ENCODE peak calls at places on chromosome 12, in ten cellular contexts. G, P, S, U, V, X, Z, Q, L and H are unnamed samples.

GRCh38 chr12:4106617-4107016 is 166.9 kb upstream of the CCND2 start:
- DNase-seq in G (no peak), P (no peak), S (no peak), U (no peak), V (no peak), X (no peak), Z (peak), Q (no peak), L (no peak), H (no peak)

GRCh38 chr12:108784270-108784669 is 53.0 kb upstream of the CORO1C start:
- DNase-seq in G (no peak), P (no peak), S (no peak), U (peak), V (peak), X (no peak), Z (no peak), Q (no peak), L (no peak), H (no peak)

GRCh38 chr12:20601668-20602280 is 93.4 kb upstream of the SLCO1C1 start:
- DNase-seq in G (no peak), P (no peak), S (peak), U (no peak), V (no peak), X (no peak), Z (peak), Q (no peak), L (no peak), H (peak)

GRCh38 chr12:9872743-9873142 is 3.6 kb upstream of the CLEC2B start:
- DNase-seq in G (no peak), P (no peak), S (no peak), U (peak), V (no peak), X (no peak), Z (no peak), Q (no peak), L (no peak), H (no peak)

GRCh38 chr12:8156845-8157244 is at the start of gene ZNF705A:
- DNase-seq in G (no peak), P (no peak), S (peak), U (no peak), V (no peak), X (no peak), Z (no peak), Q (no peak), L (no peak), H (peak)

GRCh38 chr12:81084848-81085350 is 7.0 kb downstream of the ACSS3 start:
- DNase-seq in G (no peak), P (no peak), S (no peak), U (no peak), V (no peak), X (no peak), Z (no peak), Q (no peak), L (no peak), H (no peak)

GRCh38 chr12:106138646-106139421 is at the start of gene NUAK1:
- DNase-seq in G (peak), P (no peak), S (peak), U (peak), V (no peak), X (no peak), Z (no peak), Q (peak), L (peak), H (no peak)

GRCh38 chr12:10939163-10939562 is at the start of gene TAS2R14:
- DNase-seq in G (no peak), P (no peak), S (no peak), U (no peak), V (no peak), X (no peak), Z (no peak), Q (no peak), L (no peak), H (no peak)

GRCh38 chr12:65470261-65470660 is 191.8 kb downstream of the MSRB3 start:
- DNase-seq in G (no peak), P (no peak), S (no peak), U (no peak), V (no peak), X (no peak), Z (no peak), Q (no peak), L (no peak), H (no peak)

GRCh38 chr12:79217306-79217705 is 352.7 kb downstream of the SYT1 start:
- DNase-seq in G (no peak), P (no peak), S (no peak), U (peak), V (no peak), X (peak), Z (no peak), Q (no peak), L (no peak), H (no peak)

GRCh38 chr12:23098110-23099049 is 473.4 kb downstream of the ETNK1 start:
- DNase-seq in G (no peak), P (no peak), S (no peak), U (no peak), V (no peak), X (no peak), Z (no peak), Q (no peak), L (no peak), H (no peak)

GRCh38 chr12:111436811-111437210 is 31.1 kb downstream of the SH2B3 start:
- DNase-seq in G (no peak), P (no peak), S (no peak), U (no peak), V (peak), X (no peak), Z (no peak), Q (no peak), L (no peak), H (no peak)

GRCh38 chr12:111435661-111436201 is 30.0 kb downstream of the SH2B3 start:
- DNase-seq in G (no peak), P (no peak), S (no peak), U (no peak), V (peak), X (peak), Z (no peak), Q (no peak), L (no peak), H (no peak)

GRCh38 chr12:111434049-111434448 is 28.3 kb downstream of the SH2B3 start:
- DNase-seq in G (no peak), P (no peak), S (no peak), U (no peak), V (no peak), X (no peak), Z (no peak), Q (no peak), L (no peak), H (no peak)

GRCh38 chr12:111436266-111436665 is 30.5 kb downstream of the SH2B3 start:
- DNase-seq in G (no peak), P (no peak), S (no peak), U (no peak), V (no peak), X (no peak), Z (no peak), Q (no peak), L (no peak), H (no peak)

DNA sequence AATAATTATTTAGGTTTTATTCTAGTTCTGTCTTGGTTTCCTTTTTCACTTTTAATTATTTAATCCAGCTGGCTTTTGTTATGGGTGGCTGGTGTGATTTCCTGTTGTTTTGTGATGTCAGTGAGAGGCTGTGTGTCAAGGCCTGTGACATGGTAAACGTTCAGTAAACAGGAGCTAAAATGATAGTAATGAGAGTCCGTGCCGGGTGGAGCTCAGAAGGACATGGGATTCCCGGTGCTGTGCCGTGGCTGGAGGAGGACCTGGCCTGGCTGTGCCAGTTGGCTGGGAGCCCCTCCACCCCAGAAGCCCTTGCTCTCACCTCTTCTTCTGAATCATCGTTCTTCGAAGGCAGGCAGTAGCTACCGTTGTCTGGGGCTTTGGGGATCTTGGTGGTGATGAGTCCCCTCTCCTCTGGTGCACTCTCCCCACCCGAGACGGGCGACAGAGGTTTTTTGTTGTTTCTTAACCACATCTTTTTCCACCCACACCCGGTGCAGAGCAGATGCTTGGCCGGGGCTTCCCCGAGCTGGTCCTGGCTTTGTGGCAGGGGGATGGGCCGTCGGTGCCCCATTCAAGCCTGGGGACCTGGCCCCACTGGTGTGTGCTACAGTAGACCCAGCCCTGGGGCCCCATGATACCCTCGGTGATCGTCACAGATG is 29.1 kb downstream of the SH2B3 start:
- DNase-seq in G (no peak), P (no peak), S (no peak), U (no peak), V (peak), X (peak), Z (peak), Q (no peak), L (peak), H (no peak)
- H3K4me3 ChIP-seq in G (no peak), P (peak), S (no peak), U (no peak), V (peak), X (no peak), Z (no peak), Q (no peak), L (no peak), H (no peak)

GRCh38 chr12:54588110-54588831 is at the start of gene PPP1R1A:
- DNase-seq in G (peak), P (no peak), S (no peak), U (no peak), V (no peak), X (no peak), Z (peak), Q (peak), L (peak), H (no peak)
- H3K4me3 ChIP-seq in G (peak), P (peak), S (peak), U (peak), V (peak), X (no peak), Z (peak), Q (peak), L (peak), H (peak)

DNA sequence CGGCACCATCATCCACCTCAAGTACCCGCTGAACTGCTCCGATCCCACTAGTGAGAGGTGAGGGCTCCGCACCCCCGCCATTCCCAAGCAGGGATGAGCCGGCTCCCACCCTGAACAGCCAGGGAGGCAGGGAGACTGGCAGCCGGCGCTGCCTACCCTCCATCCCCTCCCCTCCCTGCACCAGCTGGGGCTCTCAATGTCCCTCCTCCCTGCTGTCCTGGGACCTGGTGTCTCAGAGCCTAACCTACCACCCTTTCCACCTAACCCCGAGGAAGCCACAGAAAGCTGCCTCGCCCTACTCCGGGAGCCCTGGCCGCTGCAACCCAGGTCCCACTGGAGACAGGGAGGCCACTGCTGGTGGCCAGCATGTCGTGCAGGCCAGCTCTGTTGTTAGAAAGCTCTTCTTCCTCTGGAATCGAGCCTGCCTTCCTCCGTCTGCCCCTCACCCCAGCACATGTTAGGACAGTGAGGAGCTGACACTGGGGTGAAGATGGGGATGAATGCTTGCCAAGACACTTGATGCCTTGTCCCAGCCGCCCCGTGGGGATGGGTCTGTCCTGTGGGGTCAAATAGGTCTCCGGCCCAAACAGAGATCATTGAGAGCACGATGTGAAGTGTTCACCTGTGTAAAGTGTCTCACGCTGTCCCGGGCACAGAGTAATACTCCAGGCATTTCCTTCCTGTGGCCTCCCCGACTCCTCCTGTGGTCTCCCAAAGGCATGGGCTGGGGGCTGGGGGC is 1.1 kb downstream of the PTPN6 start:
- DNase-seq in G (no peak), P (no peak), S (no peak), U (peak), V (peak), X (no peak), Z (no peak), Q (peak), L (no peak), H (no peak)
- H3K4me3 ChIP-seq in G (no peak), P (no peak), S (no peak), U (peak), V (peak), X (no peak), Z (peak), Q (peak), L (no peak), H (no peak)

GRCh38 chr12:15322164-15323054 is at the start of gene PTPRO:
- DNase-seq in G (peak), P (no peak), S (no peak), U (peak), V (no peak), X (no peak), Z (no peak), Q (peak), L (no peak), H (no peak)
- H3K4me3 ChIP-seq in G (peak), P (peak), S (peak), U (peak), V (peak), X (no peak), Z (no peak), Q (peak), L (peak), H (peak)